ENCODE peak calls at places on chromosomes 2 and 18, in ten cellular contexts. K is NT2/D1; H is activated CD4-positive, alpha-beta T cell treated with anti-CD3 and anti-CD28 coated beads for 24 hours; L is stimulated activated CD8-positive, alpha-beta memory T cell treated with anti-CD3 and anti-CD28 coated beads, Interleukin-15, amount 100 ng/mL, for 24 hours; U is HuH-7.5; S is ELF-1; B is globus pallidus; P is 8988T; Z is activated naive CD4-positive, alpha-beta T cell; N is smooth muscle cell of the brain vasculature. D is an unnamed sample.

GRCh38 chr2:15775753-15776628 is 164.4 kb upstream of the MYCN start:
- DNase-seq in U (no peak), Z (no peak), P (no peak), L (no peak), H (no peak), B (no peak), K (no peak), N (no peak), S (no peak), D (no peak)

GRCh38 chr18:72342933-72343332 is 201.2 kb downstream of the CBLN2 start:
- DNase-seq in K (no peak), L (no peak), Z (no peak), H (no peak), S (no peak), N (peak; percentile 6), B (no peak), U (no peak), P (no peak), D (no peak)

GRCh38 chr2:37085731-37086147 is 1.4 kb downstream of the GPATCH11 start:
- DNase-seq in K (no peak), L (no peak), H (no peak), N (no peak), P (no peak), Z (no peak), S (no peak), U (no peak), B (no peak), D (no peak)

GRCh38 chr2:98577313-98577712 is 31.0 kb downstream of the COA5 start:
- DNase-seq in N (no peak), S (no peak), H (no peak), L (no peak), B (no peak), Z (no peak), U (no peak), K (no peak), P (no peak), D (no peak)

GRCh38 chr2:216500572-216500971 is 1.9 kb downstream of the RPL37A start:
- DNase-seq in U (no peak), P (no peak), K (no peak), S (no peak), N (no peak), B (no peak), H (no peak), Z (no peak), L (no peak), D (no peak)

GRCh38 chr2:111121873-111122630 is 1.3 kb downstream of the BCL2L11 start:
- DNase-seq in Z (peak; percentile 53), H (peak; percentile 62), S (peak; percentile 92), U (peak; percentile 94), K (peak; percentile 89), L (peak; percentile 51), B (peak; percentile 87), P (peak; percentile 94), N (no peak), D (peak; percentile 62)

GRCh38 chr18:13217971-13218375 is 587 bp upstream of the LDLRAD4 start:
- DNase-seq in S (no peak), L (no peak), H (no peak), K (no peak), Z (no peak), N (no peak), P (no peak), B (no peak), U (peak; percentile 73), D (peak; percentile 5)

GRCh38 chr2:120298173-120298835 is 45.7 kb downstream of the RALB start:
- DNase-seq in H (no peak), Z (no peak), B (no peak), N (no peak), S (peak; percentile 44), U (no peak), L (no peak), K (no peak), P (no peak), D (no peak)

GRCh38 chr2:3233877-3234276 is 143.7 kb downstream of the EIPR1 start:
- DNase-seq in H (no peak), L (no peak), N (no peak), K (no peak), U (no peak), B (no peak), P (no peak), S (no peak), Z (no peak), D (no peak)

GRCh38 chr2:241910604-241911520 is 41.3 kb downstream of the RTP5 start:
- DNase-seq in B (no peak), L (no peak), Z (no peak), S (no peak), U (no peak), P (no peak), K (no peak), H (no peak), N (no peak), D (no peak)

GRCh38 chr2:119468154-119468955 is 36.7 kb downstream of the TMEM37 start:
- DNase-seq in N (no peak), K (no peak), L (no peak), U (no peak), P (no peak), S (no peak), H (no peak), B (no peak), Z (no peak), D (no peak)

GRCh38 chr2:47719099-47719498 is 63.8 kb upstream of the MSH6 start:
- DNase-seq in P (no peak), U (no peak), S (no peak), H (no peak), K (no peak), N (no peak), B (no peak), Z (no peak), L (no peak), D (no peak)

GRCh38 chr2:100976061-100976460 is 26.0 kb upstream of the RPL31 start:
- DNase-seq in N (no peak), P (no peak), Z (no peak), H (no peak), U (no peak), B (no peak), L (no peak), S (no peak), K (no peak), D (no peak)

GRCh38 chr2:16314001-16314400 is 351.6 kb downstream of the CYRIA start:
- DNase-seq in P (no peak), B (no peak), N (no peak), Z (no peak), K (no peak), H (no peak), S (no peak), U (no peak), L (no peak), D (no peak)

GRCh38 chr2:39118786-39119499 is 1.9 kb downstream of the SOS1 start:
- DNase-seq in L (no peak), P (no peak), K (no peak), N (no peak), S (no peak), Z (no peak), U (no peak), H (no peak), B (no peak), D (no peak)

GRCh38 chr18:58687871-58688308 is 16.6 kb downstream of the MALT1 start:
- DNase-seq in L (no peak), K (no peak), Z (peak; percentile 19), N (no peak), S (no peak), P (no peak), U (no peak), B (no peak), H (no peak), D (peak; percentile 52)

GRCh38 chr2:209383212-209383611 is 40.6 kb upstream of the MAP2 start:
- DNase-seq in U (no peak), S (no peak), P (peak; percentile 9), N (no peak), H (no peak), K (no peak), Z (no peak), B (no peak), L (no peak), D (no peak)

GRCh38 chr2:217555075-217555876 is 447.5 kb downstream of the TNS1 start:
- DNase-seq in P (no peak), L (no peak), K (peak; percentile 64), N (no peak), S (peak; percentile 53), H (no peak), B (no peak), U (no peak), Z (no peak), D (no peak)

GRCh38 chr2:75560768-75561565 is at the start of gene EVA1A:
- DNase-seq in B (no peak), U (no peak), L (no peak), H (no peak), P (peak; percentile 21), N (peak; percentile 35), K (peak; percentile 48), S (peak; percentile 64), Z (no peak), D (no peak)

GRCh38 chr2:54106631-54107454 is 8.6 kb upstream of the ACYP2 start:
- DNase-seq in K (peak; percentile 35), H (no peak), L (no peak), N (no peak), B (peak; percentile 71), S (no peak), Z (peak; percentile 7), P (no peak), U (no peak), D (no peak)

GRCh38 chr2:63050186-63050915 is at the start of gene OTX1:
- DNase-seq in P (peak; percentile 99), S (peak; percentile 87), Z (no peak), B (peak; percentile 52), K (no peak), H (no peak), L (no peak), N (no peak), U (peak; percentile 99), D (no peak)

GRCh38 chr18:45054595-45054994 is 373.9 kb downstream of the SETBP1 start:
- DNase-seq in B (no peak), H (no peak), K (no peak), Z (no peak), S (no peak), P (no peak), N (no peak), L (no peak), U (no peak), D (no peak)

GRCh38 chr2:138267902-138268254 is 233.7 kb upstream of the SPOPL start:
- DNase-seq in K (no peak), S (no peak), H (no peak), P (no peak), N (no peak), U (no peak), Z (no peak), B (no peak), L (no peak), D (no peak)

GRCh38 chr2:166539340-166540162 is 45.5 kb upstream of the SCN7A start:
- DNase-seq in P (no peak), Z (no peak), K (peak; percentile 68), S (peak; percentile 40), U (no peak), N (peak; percentile 63), L (no peak), B (peak; percentile 55), H (no peak), D (no peak)

GRCh38 chr2:217289909-217290283 is 430.0 kb upstream of the TNP1 start:
- DNase-seq in U (peak; percentile 15), S (peak; percentile 93), L (no peak), H (no peak), K (peak; percentile 28), Z (no peak), P (no peak), N (no peak), B (no peak), D (no peak)

GRCh38 chr2:194618432-194618831 is 1038.6 kb upstream of the SLC39A10 start:
- DNase-seq in B (no peak), P (no peak), L (no peak), U (no peak), K (no peak), S (no peak), H (no peak), N (no peak), Z (no peak), D (no peak)

GRCh38 chr2:57080035-57080434 is 896.2 kb downstream of the CCDC85A start:
- DNase-seq in H (no peak), S (no peak), Z (no peak), U (no peak), P (no peak), N (no peak), B (no peak), L (no peak), K (no peak), D (no peak)

GRCh38 chr2:240198226-240198625 is 57.8 kb upstream of the OTOS start:
- DNase-seq in Z (no peak), L (no peak), S (no peak), H (no peak), P (no peak), U (no peak), K (no peak), N (no peak), B (no peak), D (no peak)

D was measured in stimulated activated CD4-positive, alpha-beta T cell treated with anti-CD3 and anti-CD28 coated beads, Interleukin-12 subunit alpha, Interleukin-12 subunit beta, amount 100 ng/mL, for 48 hours.